ENCODE peak calls at places on chromosomes 5 and 9, in four cellular contexts. One of them, this sample, is unnamed.

GRCh38 chr5:179178016-179178575 is 117.9 kb downstream of the ZNF354C start:
- DNase-seq in WERI-Rb-1: no peak
- DNase-seq in non-pigmented ciliary epithelial cell: no peak
- DNase-seq in HuH-7.5: no peak
- DNase-seq in this sample: no peak

GRCh38 chr5:6518298-6519057 is 69.8 kb downstream of the UBE2QL1 start:
- DNase-seq in HuH-7.5: no peak
- DNase-seq in non-pigmented ciliary epithelial cell: no peak
- DNase-seq in WERI-Rb-1: no peak
- DNase-seq in this sample: no peak

GRCh38 chr5:112228672-112229071 is 190.4 kb downstream of the EPB41L4A start:
- DNase-seq in HuH-7.5: peak
- DNase-seq in WERI-Rb-1: no peak
- DNase-seq in non-pigmented ciliary epithelial cell: peak
- DNase-seq in this sample: no peak

GRCh38 chr5:40551706-40552557 is 127.8 kb upstream of the PTGER4 start:
- DNase-seq in WERI-Rb-1: no peak
- DNase-seq in non-pigmented ciliary epithelial cell: peak
- DNase-seq in HuH-7.5: no peak
- DNase-seq in this sample: no peak

GRCh38 chr5:76794871-76795270 is 24.0 kb upstream of the F2RL1 start:
- DNase-seq in WERI-Rb-1: no peak
- DNase-seq in non-pigmented ciliary epithelial cell: no peak
- DNase-seq in HuH-7.5: no peak
- DNase-seq in this sample: no peak

GRCh38 chr9:4464911-4465513 is 25.3 kb upstream of the SLC1A1 start:
- DNase-seq in non-pigmented ciliary epithelial cell: no peak
- DNase-seq in HuH-7.5: no peak
- DNase-seq in WERI-Rb-1: no peak
- DNase-seq in this sample: peak

GRCh38 chr9:77449177-77450092 is 198.7 kb downstream of the GNA14 start:
- DNase-seq in WERI-Rb-1: no peak
- DNase-seq in non-pigmented ciliary epithelial cell: peak
- DNase-seq in HuH-7.5: no peak
- DNase-seq in this sample: no peak

GRCh38 chr9:38274746-38275250 is 117.7 kb upstream of the ALDH1B1 start:
- DNase-seq in WERI-Rb-1: no peak
- DNase-seq in non-pigmented ciliary epithelial cell: no peak
- DNase-seq in HuH-7.5: no peak
- DNase-seq in this sample: no peak

GRCh38 chr9:111069233-111069632 is 31.0 kb upstream of the LPAR1 start:
- DNase-seq in WERI-Rb-1: no peak
- DNase-seq in non-pigmented ciliary epithelial cell: no peak
- DNase-seq in HuH-7.5: no peak
- DNase-seq in this sample: no peak

GRCh38 chr9:72440383-72440782 is 75.4 kb upstream of the ZFAND5 start:
- DNase-seq in HuH-7.5: no peak
- DNase-seq in WERI-Rb-1: no peak
- DNase-seq in non-pigmented ciliary epithelial cell: no peak
- DNase-seq in this sample: no peak

GRCh38 chr5:75510417-75510835 is 1.0 kb downstream of the CERT1 start:
- DNase-seq in non-pigmented ciliary epithelial cell: no peak
- DNase-seq in WERI-Rb-1: no peak
- DNase-seq in HuH-7.5: peak
- DNase-seq in this sample: no peak

GRCh38 chr5:155915626-155916025 is 411.3 kb upstream of the SGCD start:
- DNase-seq in non-pigmented ciliary epithelial cell: no peak
- DNase-seq in WERI-Rb-1: no peak
- DNase-seq in HuH-7.5: no peak
- DNase-seq in this sample: no peak

GRCh38 chr5:151449288-151449687 is 1.9 kb downstream of the SLC36A1 start:
- DNase-seq in non-pigmented ciliary epithelial cell: no peak
- DNase-seq in WERI-Rb-1: no peak
- DNase-seq in HuH-7.5: no peak
- DNase-seq in this sample: peak

GRCh38 chr9:109751253-109751652 is 28.7 kb upstream of the PALM2AKAP2 start:
- DNase-seq in HuH-7.5: no peak
- DNase-seq in non-pigmented ciliary epithelial cell: no peak
- DNase-seq in WERI-Rb-1: no peak
- DNase-seq in this sample: no peak

GRCh38 chr5:77921369-77921768 is 145.2 kb upstream of the TBCA start:
- DNase-seq in HuH-7.5: no peak
- DNase-seq in WERI-Rb-1: no peak
- DNase-seq in non-pigmented ciliary epithelial cell: no peak
- DNase-seq in this sample: no peak

GRCh38 chr5:136014049-136014516 is 14.7 kb upstream of the TGFBI start:
- DNase-seq in HuH-7.5: no peak
- DNase-seq in WERI-Rb-1: no peak
- DNase-seq in non-pigmented ciliary epithelial cell: no peak
- DNase-seq in this sample: no peak

GRCh38 chr5:181205735-181206401 is 872 bp upstream of the TRIM7 start:
- DNase-seq in non-pigmented ciliary epithelial cell: no peak
- DNase-seq in WERI-Rb-1: no peak
- DNase-seq in HuH-7.5: no peak
- DNase-seq in this sample: peak

GRCh38 chr5:172113036-172113435 is 75.0 kb downstream of the STK10 start:
- DNase-seq in non-pigmented ciliary epithelial cell: peak
- DNase-seq in WERI-Rb-1: no peak
- DNase-seq in HuH-7.5: no peak
- DNase-seq in this sample: no peak

GRCh38 chr5:95808686-95809413 is 13.7 kb downstream of the GLRX start:
- DNase-seq in WERI-Rb-1: no peak
- DNase-seq in non-pigmented ciliary epithelial cell: no peak
- DNase-seq in HuH-7.5: no peak
- DNase-seq in this sample: peak

GRCh38 chr5:40442346-40442745 is 237.4 kb upstream of the PTGER4 start:
- DNase-seq in HuH-7.5: peak
- DNase-seq in WERI-Rb-1: no peak
- DNase-seq in non-pigmented ciliary epithelial cell: no peak
- DNase-seq in this sample: no peak

GRCh38 chr5:10301842-10302610 is 5.7 kb downstream of the CMBL start:
- DNase-seq in WERI-Rb-1: no peak
- DNase-seq in non-pigmented ciliary epithelial cell: no peak
- DNase-seq in HuH-7.5: no peak
- DNase-seq in this sample: no peak

GRCh38 chr5:62138607-62139006 is 167.4 kb upstream of the KIF2A start:
- DNase-seq in non-pigmented ciliary epithelial cell: no peak
- DNase-seq in WERI-Rb-1: no peak
- DNase-seq in HuH-7.5: no peak
- DNase-seq in this sample: peak

GRCh38 chr5:63961598-63962161 is 565 bp downstream of the HTR1A start:
- DNase-seq in WERI-Rb-1: peak
- DNase-seq in non-pigmented ciliary epithelial cell: no peak
- DNase-seq in HuH-7.5: no peak
- DNase-seq in this sample: no peak

GRCh38 chr5:148794729-148795590 is 31.5 kb upstream of the ADRB2 start:
- DNase-seq in non-pigmented ciliary epithelial cell: no peak
- DNase-seq in HuH-7.5: no peak
- DNase-seq in WERI-Rb-1: no peak
- DNase-seq in this sample: no peak

GRCh38 chr5:163460562-163461176 is at the start of gene HMMR:
- DNase-seq in WERI-Rb-1: peak
- DNase-seq in non-pigmented ciliary epithelial cell: no peak
- DNase-seq in HuH-7.5: no peak
- DNase-seq in this sample: peak

GRCh38 chr5:169091396-169091980 is 209.5 kb downstream of the SLIT3 start:
- DNase-seq in HuH-7.5: no peak
- DNase-seq in WERI-Rb-1: no peak
- DNase-seq in non-pigmented ciliary epithelial cell: no peak
- DNase-seq in this sample: no peak

GRCh38 chr5:133665571-133665970 is 53.2 kb upstream of the FSTL4 start:
- DNase-seq in non-pigmented ciliary epithelial cell: no peak
- DNase-seq in HuH-7.5: no peak
- DNase-seq in WERI-Rb-1: no peak
- DNase-seq in this sample: no peak

GRCh38 chr9:137721899-137722298 is 103.1 kb downstream of the EHMT1 start:
- DNase-seq in WERI-Rb-1: no peak
- DNase-seq in non-pigmented ciliary epithelial cell: no peak
- DNase-seq in HuH-7.5: no peak
- DNase-seq in this sample: no peak

GRCh38 chr9:19922476-19923118 is 133.8 kb upstream of the SLC24A2 start:
- DNase-seq in HuH-7.5: no peak
- DNase-seq in WERI-Rb-1: peak
- DNase-seq in non-pigmented ciliary epithelial cell: no peak
- DNase-seq in this sample: no peak

GRCh38 chr5:137858223-137858916 is 9.3 kb upstream of the MYOT start:
- DNase-seq in non-pigmented ciliary epithelial cell: no peak
- DNase-seq in HuH-7.5: no peak
- DNase-seq in WERI-Rb-1: no peak
- DNase-seq in this sample: no peak

GRCh38 chr5:128498844-128499455 is 39.1 kb downstream of the FBN2 start:
- DNase-seq in non-pigmented ciliary epithelial cell: peak
- DNase-seq in WERI-Rb-1: peak
- DNase-seq in HuH-7.5: peak
- DNase-seq in this sample: peak